ENCODE peak calls at places on chromosomes 12 and 14, in six cellular contexts. N is IMR-90, W is stomach, S is right lobe of liver, T is esophagus squamous epithelium, J is heart left ventricle. A is an unnamed sample.

GRCh38 chr14:76289276-76289675 is 86.7 kb upstream of the ESRRB start:
- DNase-seq in N (no peak), W (no peak), S (no peak), T (no peak), J (no peak), A (no peak)

GRCh38 chr14:90722590-90722989 is 93.6 kb downstream of the TTC7B start:
- DNase-seq in N (no peak), W (no peak), S (no peak), T (no peak), J (no peak), A (no peak)

GRCh38 chr14:82759691-82760090 is 1226.0 kb upstream of the SEL1L start:
- DNase-seq in N (no peak), W (no peak), S (no peak), T (no peak), J (no peak), A (no peak)

GRCh38 chr12:105355752-105356151 is 25.3 kb downstream of the C12orf75 start:
- DNase-seq in N (peak; percentile 72), W (no peak), S (no peak), T (no peak), J (no peak), A (no peak)

GRCh38 chr14:96629082-96629481 is 126.9 kb downstream of the PAPOLA start:
- DNase-seq in N (no peak), W (no peak), S (no peak), T (no peak), J (no peak), A (no peak)

GRCh38 chr14:58460772-58461171 is 33.3 kb downstream of the KIAA0586 start:
- DNase-seq in N (no peak), W (no peak), S (no peak), T (no peak), J (no peak), A (no peak)

GRCh38 chr12:77299910-77300772 is 234.8 kb upstream of the E2F7 start:
- DNase-seq in N (peak; percentile 87), W (no peak), S (no peak), T (no peak), J (no peak), A (no peak)

GRCh38 chr12:78787576-78787975 is 77.0 kb upstream of the SYT1 start:
- DNase-seq in N (no peak), W (no peak), S (no peak), T (no peak), J (no peak), A (no peak)

GRCh38 chr14:103067231-103067954 is 10.0 kb upstream of the CDC42BPB start:
- DNase-seq in N (peak; percentile 38), W (no peak), S (no peak), T (no peak), J (no peak), A (no peak)

GRCh38 chr12:54173066-54173726 is 15.6 kb downstream of the SMUG1 start:
- DNase-seq in N (no peak), W (peak; percentile 52), S (peak; percentile 32), T (no peak), J (no peak), A (no peak)

GRCh38 chr14:76919811-76920571 is 93.8 kb downstream of the LRRC74A start:
- DNase-seq in N (peak; percentile 88), W (peak; percentile 32), S (peak; percentile 63), T (no peak), J (peak; percentile 66), A (peak; percentile 53)

GRCh38 chr12:51752490-51752889 is 96.0 kb downstream of the FIGNL2 start:
- DNase-seq in N (peak; percentile 94), W (peak; percentile 30), S (no peak), T (no peak), J (peak; percentile 79), A (peak; percentile 6)

GRCh38 chr14:34053666-34054065 is 102.8 kb upstream of the EGLN3 start:
- DNase-seq in N (no peak), W (no peak), S (no peak), T (no peak), J (peak; percentile 70), A (no peak)

GRCh38 chr14:99724196-99724891 is 40.2 kb downstream of the CYP46A1 start:
- DNase-seq in N (peak; percentile 49), W (no peak), S (no peak), T (no peak), J (no peak), A (no peak)

GRCh38 chr12:18068355-18068754 is 21.6 kb downstream of the RERGL start:
- DNase-seq in N (no peak), W (no peak), S (no peak), T (no peak), J (no peak), A (no peak)

GRCh38 chr14:69587389-69587788 is 12.7 kb upstream of the CCDC177 start:
- DNase-seq in N (no peak), W (peak; percentile 54), S (no peak), T (no peak), J (no peak), A (no peak)

GRCh38 chr12:58608711-58609110 is 311.6 kb downstream of the LRIG3 start:
- DNase-seq in N (peak; percentile 24), W (no peak), S (no peak), T (no peak), J (no peak), A (no peak)

GRCh38 chr12:51521554-51522276 is 69.3 kb upstream of the SCN8A start:
- DNase-seq in N (peak; percentile 29), W (no peak), S (no peak), T (no peak), J (no peak), A (no peak)

GRCh38 chr14:89853976-89854693 is 100.4 kb downstream of the EFCAB11 start:
- DNase-seq in N (no peak), W (no peak), S (no peak), T (no peak), J (no peak), A (no peak)

GRCh38 chr14:74649167-74649566 is 37.1 kb upstream of the LTBP2 start:
- DNase-seq in N (no peak), W (no peak), S (no peak), T (no peak), J (no peak), A (no peak)

GRCh38 chr12:129531004-129531403 is 372.8 kb downstream of the TMEM132D start:
- DNase-seq in N (no peak), W (peak; percentile 60), S (peak; percentile 37), T (no peak), J (no peak), A (no peak)

GRCh38 chr12:78194448-78194847 is 363.8 kb downstream of the NAV3 start:
- DNase-seq in N (peak; percentile 95), W (no peak), S (no peak), T (no peak), J (no peak), A (no peak)

GRCh38 chr12:78797201-78797931 is 67.2 kb upstream of the SYT1 start:
- DNase-seq in N (peak; percentile 78), W (no peak), S (no peak), T (no peak), J (no peak), A (no peak)

DNA sequence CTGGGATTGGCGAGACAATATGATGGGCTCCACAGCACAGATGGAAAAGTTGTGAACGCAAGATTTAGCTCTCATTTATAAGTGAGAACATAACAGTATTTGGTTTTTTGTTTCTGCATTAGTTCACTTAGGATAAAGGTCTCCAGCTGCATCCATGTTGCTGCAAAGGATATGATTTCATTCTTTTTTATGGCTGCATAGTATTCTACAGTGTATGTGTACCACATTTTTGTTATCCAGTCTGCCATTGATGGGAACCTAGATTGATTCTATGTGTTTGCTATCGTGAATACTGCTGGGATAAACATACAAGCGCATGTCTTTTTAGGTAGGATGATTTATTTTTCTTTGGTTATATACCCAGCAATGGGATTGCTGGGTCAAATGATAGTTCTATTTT is 23.6 kb downstream of the TBK1 start:
- DNase-seq in N (no peak), W (no peak), S (no peak), T (no peak), J (no peak), A (no peak)
- TF ChIP-seq POLR2A in N (no peak), W (no peak), S (no peak), T (no peak), J (no peak), A (no peak)

GRCh38 chr14:55191101-55191880 is at the start of gene DLGAP5:
- DNase-seq in N (peak; percentile 94), W (peak; percentile 92), S (peak; percentile 93), T (peak; percentile 57), J (peak; percentile 93), A (peak; percentile 97)
- TF ChIP-seq POLR2A in N (peak; percentile 35), W (no peak), S (peak; percentile 15), T (no peak), J (peak; percentile 33), A (peak; percentile 92)

GRCh38 chr12:122977153-122977552 is 2.1 kb downstream of the OGFOD2 start:
- DNase-seq in N (no peak), W (no peak), S (no peak), T (no peak), J (no peak), A (no peak)

GRCh38 chr12:122974892-122975789 is at the start of gene OGFOD2:
- DNase-seq in N (peak; percentile 88), W (peak; percentile 94), S (peak; percentile 90), T (peak; percentile 51), J (peak; percentile 93), A (peak; percentile 96)

GRCh38 chr12:122977655-122978392 is 2.7 kb upstream of the ARL6IP4 start:
- DNase-seq in N (no peak), W (no peak), S (no peak), T (no peak), J (no peak), A (no peak)

GRCh38 chr12:122975790-122976647 is 975 bp downstream of the OGFOD2 start:
- DNase-seq in N (no peak), W (no peak), S (no peak), T (no peak), J (no peak), A (peak; percentile 82)

DNA sequence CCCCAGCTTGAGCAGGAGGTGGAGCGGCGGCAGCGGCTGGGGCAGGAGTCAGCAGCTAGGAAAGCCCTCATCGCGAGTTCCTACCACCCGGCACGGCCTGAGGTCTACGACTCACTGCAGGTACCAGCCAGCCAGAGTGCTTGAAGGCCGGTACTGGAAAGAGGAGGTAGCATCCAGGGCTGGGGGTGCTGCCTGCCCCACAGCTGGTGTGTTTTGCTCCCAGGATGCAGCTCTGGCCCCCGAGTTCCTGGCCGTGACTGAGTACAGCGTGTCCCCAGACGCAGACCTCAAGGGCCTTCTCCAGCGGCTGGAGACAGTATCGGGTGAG is 1.6 kb downstream of the OGFOD2 start:
- DNase-seq in N (no peak), W (no peak), S (peak; percentile 37), T (no peak), J (no peak), A (no peak)
- TF ChIP-seq POLR2A in N (no peak), W (no peak), S (no peak), T (no peak), J (no peak), A (no peak)

GRCh38 chr12:25960926-25961325 is 2.4 kb downstream of the RASSF8 start:
- DNase-seq in N (peak; percentile 19), W (no peak), S (no peak), T (no peak), J (no peak), A (no peak)

GRCh38 chr12:25959069-25959961 is 833 bp downstream of the RASSF8 start:
- DNase-seq in N (peak; percentile 85), W (peak; percentile 27), S (peak; percentile 70), T (no peak), J (peak; percentile 67), A (no peak)

GRCh38 chr12:25960176-25960575 is 1.7 kb downstream of the RASSF8 start:
- DNase-seq in N (peak; percentile 28), W (no peak), S (no peak), T (no peak), J (peak; percentile 45), A (no peak)

GRCh38 chr12:25957898-25958253 is 606 bp upstream of the RASSF8 start:
- DNase-seq in N (peak; percentile 82), W (no peak), S (no peak), T (no peak), J (no peak), A (no peak)

GRCh38 chr12:25958254-25959068 is at the start of gene RASSF8:
- DNase-seq in N (peak; percentile 72), W (peak; percentile 69), S (peak; percentile 82), T (no peak), J (peak; percentile 80), A (peak; percentile 55)
- TF ChIP-seq POLR2A in N (peak; percentile 65), W (no peak), S (peak; percentile 72), T (no peak), J (peak; percentile 50), A (no peak)